ENCODE peak calls at places on chromosomes 4 and X, in seven cellular contexts. P is GM13976, I is fibroblast of mammary gland, L is ovary, W is mucosa of descending colon, Z is cardiac muscle cell, U is H1. F is an unnamed sample.

GRCh38 chr4:76611164-76611563 is 176.1 kb downstream of the SHROOM3 start:
- DNase-seq in I (no peak), U (no peak), L (no peak), W (no peak), Z (no peak), P (no peak), F (no peak)

GRCh38 chr4:172045981-172046380 is 232.8 kb downstream of the GALNTL6 start:
- DNase-seq in Z (no peak), W (no peak), I (no peak), U (no peak), P (no peak), L (no peak), F (no peak)

GRCh38 chr4:10734697-10735096 is 50.1 kb upstream of the CLNK start:
- DNase-seq in Z (no peak), W (no peak), I (no peak), U (no peak), L (no peak), P (no peak), F (no peak)

GRCh38 chrX:13254076-13254785 is 65.6 kb downstream of the ATXN3L start:
- DNase-seq in W (peak), L (no peak), P (no peak), U (no peak), Z (no peak), I (peak), F (no peak)

GRCh38 chr4:119010909-119011606 is 122.4 kb downstream of the SYNPO2 start:
- DNase-seq in I (peak), U (no peak), P (no peak), L (no peak), W (no peak), Z (no peak), F (no peak)

GRCh38 chrX:13754765-13755164 is 20.2 kb downstream of the OFD1 start:
- DNase-seq in L (no peak), Z (no peak), P (no peak), I (no peak), W (no peak), U (no peak), F (no peak)

GRCh38 chr4:179709961-179710624 is 2267.9 kb upstream of the AGA start:
- DNase-seq in W (no peak), U (no peak), Z (no peak), P (no peak), I (no peak), L (no peak), F (no peak)

GRCh38 chr4:83252782-83253405 is 31.7 kb downstream of the COQ2 start:
- DNase-seq in P (peak), Z (peak), L (no peak), I (peak), U (peak), W (peak), F (peak)

GRCh38 chrX:36445576-36445975 is 526.0 kb downstream of the CFAP47 start:
- DNase-seq in L (no peak), I (no peak), Z (no peak), W (no peak), P (no peak), U (no peak), F (no peak)

GRCh38 chr4:13989496-13989895 is 362.0 kb upstream of the BOD1L1 start:
- DNase-seq in U (no peak), I (peak), P (no peak), Z (no peak), L (no peak), W (no peak), F (no peak)

GRCh38 chr4:7862561-7863200 is 77.0 kb downstream of the AFAP1 start:
- DNase-seq in U (no peak), P (no peak), Z (no peak), I (no peak), W (no peak), L (no peak), F (no peak)

GRCh38 chr4:17493629-17494028 is 18.3 kb downstream of the QDPR start:
- DNase-seq in Z (no peak), U (no peak), I (no peak), L (no peak), P (no peak), W (no peak), F (no peak)

GRCh38 chr4:20074450-20074849 is 177.3 kb upstream of the SLIT2 start:
- DNase-seq in W (no peak), P (no peak), U (no peak), L (no peak), I (no peak), Z (no peak), F (no peak)

GRCh38 chr4:54930226-54930625 is 195.2 kb downstream of the KDR start:
- DNase-seq in W (no peak), L (no peak), I (peak), P (no peak), U (no peak), Z (no peak), F (no peak)

GRCh38 chr4:30929649-30930048 is 209.5 kb downstream of the PCDH7 start:
- DNase-seq in Z (no peak), W (no peak), I (no peak), P (no peak), U (no peak), L (no peak), F (no peak)

GRCh38 chr4:48570646-48571220 is 80.7 kb downstream of the ZAR1 start:
- DNase-seq in L (no peak), Z (no peak), W (no peak), I (peak), P (no peak), U (no peak), F (no peak)

GRCh38 chr4:14977836-14978235 is 24.4 kb upstream of the CPEB2 start:
- DNase-seq in I (no peak), W (no peak), P (no peak), L (no peak), Z (no peak), U (no peak), F (no peak)

GRCh38 chr4:127586922-127587571 is 45.7 kb upstream of the INTU start:
- DNase-seq in L (no peak), U (no peak), Z (peak), W (no peak), P (peak), I (peak), F (no peak)

GRCh38 chr4:162839814-162840213 is 326.9 kb downstream of the NAF1 start:
- DNase-seq in I (no peak), W (no peak), Z (no peak), L (no peak), U (no peak), P (no peak), F (no peak)
- TF ChIP-seq CTCF in I (no peak), W (no peak), Z (no peak), L (no peak), U (peak), P (no peak), F (no peak)

GRCh38 chr4:123308667-123309066 is 87.9 kb upstream of the SPRY1 start:
- DNase-seq in Z (no peak), I (no peak), P (no peak), U (no peak), W (no peak), L (no peak), F (no peak)
- TF ChIP-seq CTCF in Z (no peak), I (no peak), P (no peak), U (no peak), W (no peak), L (no peak), F (no peak)

DNA sequence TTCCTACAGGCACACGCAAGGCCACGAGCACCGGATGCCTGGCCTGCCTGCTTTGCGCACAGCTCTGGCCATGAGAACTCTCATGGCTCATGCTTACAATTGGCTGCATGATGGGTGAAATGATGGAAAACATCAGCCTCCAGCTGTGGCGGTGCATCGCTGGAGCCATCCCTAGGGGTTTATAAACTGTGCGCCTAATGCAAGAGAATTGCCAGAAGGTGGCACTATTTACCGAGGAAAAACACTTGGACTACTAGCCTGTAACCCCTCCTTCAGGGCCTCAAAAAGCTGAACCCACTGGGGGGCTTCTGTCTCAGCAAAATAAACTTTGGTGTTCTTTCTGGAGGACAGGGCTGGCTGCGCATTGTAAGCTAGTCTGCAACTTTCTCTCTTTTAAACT is 51.9 kb downstream of the PHKA2 start:
- DNase-seq in W (no peak), L (no peak), U (no peak), I (peak), P (peak), Z (peak), F (no peak)
- TF ChIP-seq CTCF in W (no peak), L (no peak), U (no peak), I (peak), P (peak), Z (peak), F (no peak)

GRCh38 chr4:156981262-156981661 is 9.7 kb upstream of the PDGFC start:
- DNase-seq in I (peak), W (no peak), L (no peak), P (no peak), U (no peak), Z (no peak), F (no peak)

GRCh38 chr4:156977435-156978160 is 6.0 kb upstream of the PDGFC start:
- DNase-seq in W (no peak), U (no peak), I (peak), L (peak), Z (no peak), P (no peak), F (no peak)

GRCh38 chr4:156983366-156983765 is 11.8 kb upstream of the PDGFC start:
- DNase-seq in Z (no peak), L (no peak), P (no peak), W (no peak), U (no peak), I (peak), F (no peak)
- TF ChIP-seq CTCF in Z (peak), L (no peak), P (no peak), W (no peak), U (no peak), I (peak), F (no peak)

DNA sequence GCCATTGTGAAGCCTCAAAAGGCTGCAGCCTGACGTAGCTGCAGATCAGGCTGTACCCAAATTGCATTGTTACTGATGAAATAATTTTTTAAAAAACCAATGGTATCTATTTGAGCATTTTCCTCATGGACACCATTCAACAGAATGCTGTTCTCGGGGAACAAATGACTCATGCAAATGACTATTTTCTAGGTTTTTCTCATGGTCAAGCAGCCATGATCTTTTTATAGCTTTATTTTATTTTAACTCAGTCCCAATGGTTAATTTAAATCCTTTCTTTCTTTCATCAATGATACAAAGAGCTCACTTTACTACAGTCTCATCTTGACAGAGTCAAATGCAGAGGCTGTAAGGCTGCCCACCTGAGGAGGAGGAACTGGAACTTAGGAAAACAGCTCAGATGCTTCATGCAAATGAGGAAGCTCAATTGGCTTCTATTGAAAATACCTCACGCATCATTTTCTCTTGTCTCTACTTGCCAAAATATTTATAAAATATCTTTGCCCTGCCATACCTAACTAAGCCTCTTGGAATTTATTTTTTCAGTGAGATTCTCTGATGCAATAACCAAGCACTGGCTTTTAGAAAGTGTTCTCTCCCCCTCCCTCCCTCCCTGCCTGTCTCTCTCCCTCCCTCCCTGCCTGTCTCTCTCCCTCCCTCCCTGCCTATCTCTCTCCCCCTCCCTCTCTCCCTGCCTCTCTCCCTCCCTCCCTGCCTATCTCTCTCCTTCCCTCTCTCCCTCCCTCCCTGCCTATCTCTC is 81.0 kb downstream of the SORBS2 start:
- DNase-seq in U (no peak), I (peak), Z (no peak), W (no peak), L (no peak), P (no peak), F (no peak)
- TF ChIP-seq CTCF in U (no peak), I (no peak), Z (no peak), W (no peak), L (no peak), P (no peak), F (no peak)

GRCh38 chr4:159900562-159900961 is 797.7 kb downstream of the RAPGEF2 start:
- DNase-seq in Z (no peak), P (no peak), U (no peak), L (no peak), W (no peak), I (no peak), F (no peak)
- TF ChIP-seq CTCF in Z (no peak), P (no peak), U (no peak), L (no peak), W (no peak), I (no peak), F (no peak)